ENCODE peak calls at places on chromosomes 3 and 15, in six cellular contexts. H is EH; A is SW 1271; L is Daoy; K is stimulated activated CD8-positive, alpha-beta memory T cell treated with anti-CD3 and anti-CD28 coated beads, Interleukin-7, amount 100 ng/mL, for 24 hours; R is NCI-H1092. I is an unnamed sample.

GRCh38 chr3:172082269-172082668 is 42.9 kb downstream of the FNDC3B start:
- DNase-seq in R (no peak), A (no peak), H (peak), L (no peak), K (no peak), I (no peak)

GRCh38 chr3:112074006-112074405 is 12.2 kb upstream of the C3orf52 start:
- DNase-seq in A (no peak), R (no peak), K (no peak), H (peak), L (no peak), I (no peak)

GRCh38 chr15:43275736-43276562 is 9.2 kb upstream of the TGM5 start:
- DNase-seq in R (no peak), A (no peak), L (no peak), K (no peak), H (no peak), I (no peak)

GRCh38 chr3:132164469-132165092 is 129.8 kb upstream of the CPNE4 start:
- DNase-seq in R (no peak), K (no peak), H (no peak), A (no peak), L (no peak), I (no peak)

GRCh38 chr3:36065321-36065720 is 315.0 kb upstream of the STAC start:
- DNase-seq in K (no peak), H (no peak), A (no peak), L (no peak), R (no peak), I (no peak)

GRCh38 chr3:24318668-24319287 is 175.9 kb downstream of the THRB start:
- DNase-seq in K (no peak), L (no peak), H (peak), A (peak), R (no peak), I (no peak)

GRCh38 chr3:135929670-135930069 is 35.9 kb upstream of the PPP2R3A start:
- DNase-seq in L (no peak), R (no peak), H (peak), K (no peak), A (no peak), I (no peak)

GRCh38 chr3:157335677-157336076 is 101.0 kb upstream of the PTX3 start:
- DNase-seq in K (no peak), L (peak), A (no peak), R (no peak), H (peak), I (no peak)

GRCh38 chr3:134527037-134527436 is 41.2 kb downstream of the CEP63 start:
- DNase-seq in R (no peak), A (no peak), H (peak), L (peak), K (no peak), I (no peak)

GRCh38 chr15:38127306-38127731 is 125.3 kb upstream of the SPRED1 start:
- DNase-seq in L (peak), R (no peak), A (no peak), K (no peak), H (peak), I (peak)

GRCh38 chr3:112689385-112689784 is 48.4 kb upstream of the CCDC80 start:
- DNase-seq in H (no peak), L (no peak), R (no peak), A (no peak), K (no peak), I (no peak)

GRCh38 chr3:18027161-18027939 is 284.9 kb upstream of the TBC1D5 start:
- DNase-seq in H (peak), A (no peak), R (no peak), K (no peak), L (no peak), I (no peak)

I was measured in colonic mucosa.